ENCODE peak calls at places on chromosomes 1 and 21, in nine cellular contexts. G is suprapubic skin, I is adrenal gland, Y is stomach, U is esophagus squamous epithelium, N is right atrium auricular region, D is cardiac muscle cell, X is hepatocyte, C is right lobe of liver. E is an unnamed sample. For H3K4me1, the result is how much of the 10 kb centered on the place peaks cover.

GRCh38 chr1:40389871-40390560 is 16.5 kb downstream of the SMAP2 start:
- DNase-seq in G (no peak), I (peak), Y (peak), U (no peak), N (no peak), D (peak), X (peak), C (no peak), E (peak)

GRCh38 chr1:215567491-215568286 is 585 bp downstream of the KCTD3 start:
- DNase-seq in G (no peak), I (peak), Y (no peak), U (no peak), N (no peak), D (peak), X (peak), C (no peak), E (no peak)

GRCh38 chr1:43902058-43902831 is 31.4 kb upstream of the ARTN start:
- DNase-seq in G (no peak), I (no peak), Y (no peak), U (no peak), N (no peak), D (no peak), X (no peak), C (no peak), E (no peak)

GRCh38 chr1:98296681-98297080 is 364.8 kb upstream of the SNX7 start:
- DNase-seq in G (no peak), I (no peak), Y (no peak), U (no peak), N (no peak), D (no peak), X (no peak), C (no peak), E (no peak)

GRCh38 chr1:107434379-107434728 is 293.5 kb downstream of the NTNG1 start:
- DNase-seq in G (no peak), I (no peak), Y (no peak), U (no peak), N (no peak), D (no peak), X (no peak), C (no peak), E (no peak)

GRCh38 chr1:225777058-225777582 is 506 bp upstream of the SRP9 start:
- DNase-seq in G (no peak), I (no peak), Y (no peak), U (no peak), N (no peak), D (no peak), X (no peak), C (no peak), E (no peak)

GRCh38 chr1:156794506-156795373 is 21.9 kb downstream of the SH2D2A start:
- DNase-seq in G (no peak), I (no peak), Y (no peak), U (no peak), N (no peak), D (no peak), X (no peak), C (no peak), E (no peak)

GRCh38 chr1:43207229-43207853 is 35.2 kb downstream of the CFAP57 start:
- DNase-seq in G (no peak), I (no peak), Y (no peak), U (no peak), N (no peak), D (peak), X (peak), C (no peak), E (peak)

GRCh38 chr1:1324524-1325287 is at the start of the genes CPTP and INTS11:
- DNase-seq in G (peak), I (peak), Y (peak), U (peak), N (peak), D (peak), X (peak), C (peak), E (peak)

GRCh38 chr1:200364121-200364759 is 45.6 kb downstream of the ZNF281 start:
- DNase-seq in G (no peak), I (no peak), Y (no peak), U (no peak), N (no peak), D (peak), X (no peak), C (no peak), E (no peak)

GRCh38 chr1:110136911-110137310 is 13.4 kb upstream of the SLC6A17 start:
- DNase-seq in G (no peak), I (no peak), Y (peak), U (no peak), N (no peak), D (no peak), X (peak), C (no peak), E (no peak)

GRCh38 chr1:228471762-228472398 is 15.3 kb upstream of the RNF187 start:
- DNase-seq in G (peak), I (peak), Y (no peak), U (no peak), N (no peak), D (peak), X (peak), C (no peak), E (no peak)

GRCh38 chr1:230791986-230792564 is 44.9 kb downstream of the CAPN9 start:
- DNase-seq in G (no peak), I (no peak), Y (no peak), U (no peak), N (peak), D (no peak), X (no peak), C (no peak), E (no peak)

GRCh38 chr21:34034369-34035014 is 38.9 kb upstream of the MRPS6 start:
- DNase-seq in G (no peak), I (no peak), Y (no peak), U (no peak), N (no peak), D (no peak), X (no peak), C (no peak), E (peak)

GRCh38 chr1:238951809-238952208 is 434.6 kb upstream of the CHRM3 start:
- DNase-seq in G (no peak), I (peak), Y (peak), U (no peak), N (no peak), D (peak), X (peak), C (no peak), E (no peak)

GRCh38 chr21:45528028-45528705 is 14.1 kb downstream of the SLC19A1 start:
- DNase-seq in G (peak), I (peak), Y (peak), U (no peak), N (no peak), D (no peak), X (no peak), C (peak), E (no peak)

GRCh38 chr1:212612251-212612961 is 3.8 kb downstream of the ATF3 start:
- DNase-seq in G (no peak), I (no peak), Y (no peak), U (no peak), N (no peak), D (no peak), X (no peak), C (no peak), E (no peak)

GRCh38 chr1:103250441-103250861 is 142.1 kb upstream of the COL11A1 start:
- DNase-seq in G (no peak), I (no peak), Y (no peak), U (no peak), N (no peak), D (no peak), X (peak), C (no peak), E (no peak)

GRCh38 chr1:237672748-237673147 is 218.0 kb downstream of the ZP4 start:
- DNase-seq in G (no peak), I (no peak), Y (no peak), U (no peak), N (no peak), D (peak), X (peak), C (no peak), E (no peak)

GRCh38 chr1:115727706-115728249 is 40.7 kb downstream of the CASQ2 start:
- DNase-seq in G (peak), I (peak), Y (peak), U (no peak), N (peak), D (peak), X (peak), C (peak), E (peak)

GRCh38 chr1:33373606-33374005 is 52.7 kb upstream of the A3GALT2 start:
- DNase-seq in G (peak), I (no peak), Y (no peak), U (no peak), N (no peak), D (no peak), X (no peak), C (no peak), E (no peak)

GRCh38 chr1:174964261-174964984 is 35.3 kb upstream of the CACYBP start:
- DNase-seq in G (no peak), I (no peak), Y (no peak), U (no peak), N (no peak), D (peak), X (peak), C (no peak), E (no peak)

GRCh38 chr1:223037845-223038244 is 105.2 kb downstream of the TLR5 start:
- DNase-seq in G (no peak), I (no peak), Y (no peak), U (no peak), N (no peak), D (no peak), X (no peak), C (no peak), E (no peak)

GRCh38 chr1:204591473-204592090 is 75.4 kb downstream of the MDM4 start:
- DNase-seq in G (no peak), I (no peak), Y (no peak), U (no peak), N (no peak), D (peak), X (no peak), C (no peak), E (no peak)

DNA sequence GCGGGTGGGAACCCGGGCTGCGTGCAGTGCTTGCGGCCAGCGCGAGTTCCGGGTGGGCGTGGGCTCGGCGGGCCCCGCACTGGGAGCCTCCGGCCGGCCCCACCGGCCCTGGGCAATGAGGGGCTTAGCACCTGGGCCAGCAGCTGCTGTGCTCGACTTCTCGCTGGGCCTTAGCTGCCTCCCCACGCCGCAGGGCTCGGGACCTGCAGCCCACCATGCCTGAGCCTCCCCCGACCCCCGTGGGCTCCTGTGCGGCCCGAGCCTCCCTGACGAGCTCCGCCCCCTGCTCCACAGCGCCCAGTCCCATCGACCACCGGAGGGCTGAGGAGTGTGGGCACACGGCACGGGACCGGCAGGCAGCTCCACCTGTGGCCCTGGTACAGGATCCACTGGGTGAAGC is 23.7 kb upstream of the CLIC4 start:
- DNase-seq in G (no peak), I (no peak), Y (no peak), U (no peak), N (no peak), D (no peak), X (no peak), C (no peak), E (no peak)
- H3K4me1 ChIP-seq in G (under half), I (under half), Y (under half), U (under half), N (half or more), D (under half), X (under half), C (under half), E (under half)

GRCh38 chr1:21946836-21947587 is 9.9 kb upstream of the HSPG2 start:
- DNase-seq in G (no peak), I (peak), Y (no peak), U (no peak), N (no peak), D (no peak), X (no peak), C (peak), E (no peak)
- TF ChIP-seq CTCF in G (no peak), I (peak), Y (no peak), U (no peak), N (no peak), D (no peak), X (no peak), C (no peak), E (no peak)

DNA sequence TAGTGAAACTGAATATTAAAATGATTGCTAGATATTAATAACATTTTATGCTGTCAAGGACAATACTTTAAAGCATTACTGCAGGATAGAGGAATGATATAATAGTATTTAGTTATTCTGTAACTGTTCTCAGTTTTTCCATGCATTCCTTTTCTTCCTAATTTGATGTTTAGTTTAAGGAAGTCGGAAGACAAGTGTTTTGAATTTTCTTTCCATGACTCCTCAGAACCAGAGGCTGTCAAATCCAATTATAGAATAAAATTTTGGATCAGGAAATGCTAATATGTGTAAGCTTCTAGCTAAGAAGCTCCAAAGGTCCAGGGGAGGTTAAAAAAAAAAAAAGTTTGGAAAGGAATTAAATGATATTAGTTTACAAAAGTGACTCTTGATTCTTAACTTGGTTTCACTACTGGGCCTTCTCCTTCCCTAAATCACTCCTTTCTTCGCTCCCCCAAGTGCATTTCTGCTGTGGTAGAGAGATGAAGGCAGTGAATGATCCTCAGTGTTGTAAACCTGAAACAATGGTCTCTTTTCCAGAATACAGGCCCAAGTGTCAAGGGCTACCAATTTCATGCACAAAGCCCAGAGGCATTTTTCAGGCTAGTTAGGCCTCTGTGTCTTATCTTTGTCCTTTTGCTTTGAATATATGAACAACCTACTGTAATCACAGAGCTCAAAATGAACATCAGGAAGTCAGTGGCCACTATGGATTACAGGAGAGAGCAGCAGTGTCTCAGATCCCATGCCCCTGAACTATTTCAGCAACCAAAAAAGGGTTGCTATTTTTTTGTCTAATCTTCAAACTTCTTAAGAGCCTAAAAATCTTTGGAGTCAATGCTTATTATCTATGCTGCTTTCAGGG is 6.2 kb downstream of the ADSS2 start:
- DNase-seq in G (no peak), I (no peak), Y (no peak), U (no peak), N (no peak), D (no peak), X (no peak), C (no peak), E (no peak)
- H3K4me1 ChIP-seq in G (under half), I (half or more), Y (half or more), U (half or more), N (under half), D (under half), X (under half), C (under half), E (under half)

GRCh38 chr1:7287013-7287412 is 484.1 kb upstream of the VAMP3 start:
- DNase-seq in G (no peak), I (no peak), Y (no peak), U (no peak), N (no peak), D (no peak), X (no peak), C (no peak), E (no peak)
- TF ChIP-seq CTCF in G (no peak), I (no peak), Y (no peak), U (no peak), N (peak), D (no peak), X (no peak), C (no peak), E (no peak)

GRCh38 chr21:42533306-42533962 is 19.8 kb downstream of the SLC37A1 start:
- DNase-seq in G (peak), I (no peak), Y (peak), U (no peak), N (no peak), D (no peak), X (no peak), C (no peak), E (no peak)
- H3K4me1 ChIP-seq in G (under half), I (under half), Y (half or more), U (under half), N (under half), D (under half), X (under half), C (under half), E (under half)

DNA sequence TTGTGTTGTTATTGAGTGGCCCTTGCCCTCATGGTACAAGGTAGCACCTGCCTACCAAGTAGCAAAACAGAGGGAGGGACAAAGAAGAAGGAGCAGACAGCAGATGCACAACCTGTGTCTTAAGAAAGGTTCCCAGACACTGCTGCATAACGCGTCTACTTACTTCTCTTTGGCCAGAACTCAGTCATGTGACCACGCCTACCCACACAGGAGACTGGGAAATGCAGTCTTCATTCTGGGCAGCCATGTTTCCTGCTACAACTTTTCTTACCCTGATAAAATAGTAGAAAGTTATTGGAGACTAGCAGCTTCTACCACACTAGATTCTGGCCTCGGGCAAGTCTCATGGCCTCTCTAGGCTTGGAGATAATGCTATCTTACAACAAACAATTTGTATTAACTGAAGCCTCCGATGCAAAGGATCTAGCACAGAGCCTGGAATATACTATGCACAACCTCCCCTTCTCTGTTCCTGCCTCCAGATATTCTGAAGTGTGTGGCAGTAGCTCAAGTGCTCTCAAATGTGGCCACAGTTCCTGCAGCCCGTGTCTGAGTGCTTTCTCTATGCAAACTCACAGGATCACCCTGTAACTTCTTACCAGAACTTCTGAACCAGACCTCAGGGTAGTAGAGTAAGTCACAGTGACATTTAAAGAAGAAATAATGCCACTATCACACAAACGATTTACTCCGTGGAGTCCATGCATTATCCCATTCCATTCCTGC is 34.1 kb upstream of the BTG2 start:
- DNase-seq in G (no peak), I (peak), Y (peak), U (no peak), N (peak), D (peak), X (peak), C (no peak), E (peak)
- TF ChIP-seq CTCF in G (no peak), I (no peak), Y (no peak), U (no peak), N (no peak), D (no peak), X (no peak), C (no peak), E (no peak)

E was measured in lung.